ENCODE peak calls at places on chromosomes 11 and 22, in ten cellular contexts. One of them, this sample, is unnamed.

GRCh38 chr11:68890490-68891231 is 13.0 kb downstream of the MRPL21 start:
- DNase-seq in ovary: no peak
- DNase-seq in heart right ventricle: peak; percentile 88
- DNase-seq in brain microvascular endothelial cell: peak; percentile 94
- DNase-seq in neuronal stem cell: no peak
- DNase-seq in mesenchymal stem cell: no peak
- DNase-seq in prostate gland: peak; percentile 94
- DNase-seq in fibroblast of lung: peak; percentile 87
- DNase-seq in right cardiac atrium: peak; percentile 95
- DNase-seq in sigmoid colon: peak; percentile 92
- DNase-seq in this sample: no peak

GRCh38 chr11:122813176-122813917 is 25.0 kb upstream of the CRTAM start:
- DNase-seq in ovary: no peak
- DNase-seq in heart right ventricle: no peak
- DNase-seq in brain microvascular endothelial cell: no peak
- DNase-seq in neuronal stem cell: no peak
- DNase-seq in mesenchymal stem cell: no peak
- DNase-seq in prostate gland: no peak
- DNase-seq in fibroblast of lung: no peak
- DNase-seq in right cardiac atrium: no peak
- DNase-seq in sigmoid colon: no peak
- DNase-seq in this sample: no peak

GRCh38 chr22:30038219-30038618 is 42.0 kb upstream of the HORMAD2 start:
- DNase-seq in ovary: no peak
- DNase-seq in heart right ventricle: no peak
- DNase-seq in brain microvascular endothelial cell: peak; percentile 70
- DNase-seq in neuronal stem cell: no peak
- DNase-seq in mesenchymal stem cell: peak; percentile 32
- DNase-seq in prostate gland: no peak
- DNase-seq in fibroblast of lung: peak; percentile 76
- DNase-seq in right cardiac atrium: peak; percentile 71
- DNase-seq in sigmoid colon: no peak
- DNase-seq in this sample: peak; percentile 32

GRCh38 chr11:97471480-97471879 is 1081.7 kb downstream of the JRKL start:
- DNase-seq in ovary: no peak
- DNase-seq in heart right ventricle: no peak
- DNase-seq in brain microvascular endothelial cell: no peak
- DNase-seq in neuronal stem cell: no peak
- DNase-seq in mesenchymal stem cell: no peak
- DNase-seq in prostate gland: no peak
- DNase-seq in fibroblast of lung: no peak
- DNase-seq in right cardiac atrium: no peak
- DNase-seq in sigmoid colon: no peak
- DNase-seq in this sample: no peak

GRCh38 chr22:17271711-17272451 is 52.6 kb upstream of the ADA2 start:
- DNase-seq in ovary: no peak
- DNase-seq in heart right ventricle: no peak
- DNase-seq in brain microvascular endothelial cell: no peak
- DNase-seq in neuronal stem cell: no peak
- DNase-seq in mesenchymal stem cell: no peak
- DNase-seq in prostate gland: no peak
- DNase-seq in fibroblast of lung: no peak
- DNase-seq in right cardiac atrium: no peak
- DNase-seq in sigmoid colon: peak; percentile 38
- DNase-seq in this sample: no peak

GRCh38 chr22:19669570-19669969 is 44.7 kb upstream of the SEPTIN5 start:
- DNase-seq in ovary: no peak
- DNase-seq in heart right ventricle: peak; percentile 58
- DNase-seq in brain microvascular endothelial cell: no peak
- DNase-seq in neuronal stem cell: no peak
- DNase-seq in mesenchymal stem cell: no peak
- DNase-seq in prostate gland: no peak
- DNase-seq in fibroblast of lung: no peak
- DNase-seq in right cardiac atrium: no peak
- DNase-seq in sigmoid colon: no peak
- DNase-seq in this sample: no peak

GRCh38 chr11:87019582-87020271 is 18.0 kb upstream of the TMEM135 start:
- DNase-seq in ovary: no peak
- DNase-seq in heart right ventricle: no peak
- DNase-seq in brain microvascular endothelial cell: no peak
- DNase-seq in neuronal stem cell: no peak
- DNase-seq in mesenchymal stem cell: peak; percentile 34
- DNase-seq in prostate gland: no peak
- DNase-seq in fibroblast of lung: no peak
- DNase-seq in right cardiac atrium: no peak
- DNase-seq in sigmoid colon: no peak
- DNase-seq in this sample: no peak

GRCh38 chr22:43088616-43088978 is 594 bp downstream of the TTLL1 start:
- DNase-seq in ovary: no peak
- DNase-seq in heart right ventricle: no peak
- DNase-seq in brain microvascular endothelial cell: no peak
- DNase-seq in neuronal stem cell: no peak
- DNase-seq in mesenchymal stem cell: no peak
- DNase-seq in prostate gland: no peak
- DNase-seq in fibroblast of lung: no peak
- DNase-seq in right cardiac atrium: no peak
- DNase-seq in sigmoid colon: no peak
- DNase-seq in this sample: no peak

GRCh38 chr11:89205378-89205777 is 27.7 kb downstream of the TYR start:
- DNase-seq in ovary: no peak
- DNase-seq in heart right ventricle: no peak
- DNase-seq in brain microvascular endothelial cell: no peak
- DNase-seq in neuronal stem cell: no peak
- DNase-seq in mesenchymal stem cell: no peak
- DNase-seq in prostate gland: no peak
- DNase-seq in fibroblast of lung: no peak
- DNase-seq in right cardiac atrium: no peak
- DNase-seq in sigmoid colon: no peak
- DNase-seq in this sample: no peak

GRCh38 chr22:38345782-38346181 is 28.5 kb upstream of the CSNK1E start:
- DNase-seq in ovary: no peak
- DNase-seq in heart right ventricle: no peak
- DNase-seq in brain microvascular endothelial cell: no peak
- DNase-seq in neuronal stem cell: no peak
- DNase-seq in mesenchymal stem cell: no peak
- DNase-seq in prostate gland: peak; percentile 3
- DNase-seq in fibroblast of lung: no peak
- DNase-seq in right cardiac atrium: no peak
- DNase-seq in sigmoid colon: peak; percentile 28
- DNase-seq in this sample: no peak

GRCh38 chr22:38403806-38404205 is 51.2 kb downstream of the KCNJ4 start:
- DNase-seq in ovary: no peak
- DNase-seq in heart right ventricle: no peak
- DNase-seq in brain microvascular endothelial cell: no peak
- DNase-seq in neuronal stem cell: no peak
- DNase-seq in mesenchymal stem cell: no peak
- DNase-seq in prostate gland: no peak
- DNase-seq in fibroblast of lung: peak; percentile 80
- DNase-seq in right cardiac atrium: no peak
- DNase-seq in sigmoid colon: no peak
- DNase-seq in this sample: no peak

GRCh38 chr11:34637303-34637702 is 16.4 kb downstream of the EHF start:
- DNase-seq in ovary: no peak
- DNase-seq in heart right ventricle: peak; percentile 21
- DNase-seq in brain microvascular endothelial cell: no peak
- DNase-seq in neuronal stem cell: no peak
- DNase-seq in mesenchymal stem cell: no peak
- DNase-seq in prostate gland: peak; percentile 69
- DNase-seq in fibroblast of lung: no peak
- DNase-seq in right cardiac atrium: no peak
- DNase-seq in sigmoid colon: no peak
- DNase-seq in this sample: no peak

GRCh38 chr11:112582366-112582765 is 321.7 kb upstream of the PLET1 start:
- DNase-seq in ovary: no peak
- DNase-seq in heart right ventricle: no peak
- DNase-seq in brain microvascular endothelial cell: no peak
- DNase-seq in neuronal stem cell: no peak
- DNase-seq in mesenchymal stem cell: no peak
- DNase-seq in prostate gland: no peak
- DNase-seq in fibroblast of lung: no peak
- DNase-seq in right cardiac atrium: no peak
- DNase-seq in sigmoid colon: no peak
- DNase-seq in this sample: no peak

GRCh38 chr11:116579857-116580727 is 192.7 kb downstream of the BUD13 start:
- DNase-seq in ovary: no peak
- DNase-seq in heart right ventricle: no peak
- DNase-seq in brain microvascular endothelial cell: no peak
- DNase-seq in neuronal stem cell: peak; percentile 12
- DNase-seq in mesenchymal stem cell: no peak
- DNase-seq in prostate gland: no peak
- DNase-seq in fibroblast of lung: no peak
- DNase-seq in right cardiac atrium: no peak
- DNase-seq in sigmoid colon: no peak
- DNase-seq in this sample: peak; percentile 17

GRCh38 chr11:7688238-7688826 is 15.0 kb upstream of the CYB5R2 start:
- DNase-seq in ovary: no peak
- DNase-seq in heart right ventricle: no peak
- DNase-seq in brain microvascular endothelial cell: no peak
- DNase-seq in neuronal stem cell: no peak
- DNase-seq in mesenchymal stem cell: peak; percentile 51
- DNase-seq in prostate gland: no peak
- DNase-seq in fibroblast of lung: peak; percentile 13
- DNase-seq in right cardiac atrium: no peak
- DNase-seq in sigmoid colon: no peak
- DNase-seq in this sample: peak; percentile 35

GRCh38 chr11:1516273-1517067 is 29.9 kb upstream of the MOB2 start:
- DNase-seq in ovary: no peak
- DNase-seq in heart right ventricle: no peak
- DNase-seq in brain microvascular endothelial cell: peak; percentile 33
- DNase-seq in neuronal stem cell: no peak
- DNase-seq in mesenchymal stem cell: peak; percentile 8
- DNase-seq in prostate gland: no peak
- DNase-seq in fibroblast of lung: peak; percentile 78
- DNase-seq in right cardiac atrium: peak; percentile 24
- DNase-seq in sigmoid colon: no peak
- DNase-seq in this sample: no peak

GRCh38 chr11:92596596-92597317 is 372.1 kb downstream of the FAT3 start:
- DNase-seq in ovary: no peak
- DNase-seq in heart right ventricle: no peak
- DNase-seq in brain microvascular endothelial cell: peak; percentile 32
- DNase-seq in neuronal stem cell: no peak
- DNase-seq in mesenchymal stem cell: no peak
- DNase-seq in prostate gland: no peak
- DNase-seq in fibroblast of lung: peak; percentile 63
- DNase-seq in right cardiac atrium: no peak
- DNase-seq in sigmoid colon: no peak
- DNase-seq in this sample: no peak

GRCh38 chr22:41915783-41916493 is 1.1 kb upstream of the SHISA8 start:
- DNase-seq in ovary: no peak
- DNase-seq in heart right ventricle: no peak
- DNase-seq in brain microvascular endothelial cell: no peak
- DNase-seq in neuronal stem cell: no peak
- DNase-seq in mesenchymal stem cell: no peak
- DNase-seq in prostate gland: no peak
- DNase-seq in fibroblast of lung: no peak
- DNase-seq in right cardiac atrium: no peak
- DNase-seq in sigmoid colon: no peak
- DNase-seq in this sample: no peak
- H3K27me3 ChIP-seq in ovary: peaks cover 4% of the 10 kb centered on the region
- H3K27me3 ChIP-seq in heart right ventricle: peaks cover 97% of the 10 kb centered on the region
- H3K27me3 ChIP-seq in brain microvascular endothelial cell: peaks cover 54% of the 10 kb centered on the region
- H3K27me3 ChIP-seq in neuronal stem cell: peaks cover 100% of the 10 kb centered on the region
- H3K27me3 ChIP-seq in mesenchymal stem cell: peaks cover 54% of the 10 kb centered on the region
- H3K27me3 ChIP-seq in prostate gland: peaks cover 23% of the 10 kb centered on the region
- H3K27me3 ChIP-seq in fibroblast of lung: peaks cover 48% of the 10 kb centered on the region
- H3K27me3 ChIP-seq in right cardiac atrium: no peaks in the 10 kb centered on the region
- H3K27me3 ChIP-seq in sigmoid colon: peaks cover 96% of the 10 kb centered on the region
- H3K27me3 ChIP-seq in this sample: peaks cover 4% of the 10 kb centered on the region

GRCh38 chr11:73095613-73096012 is 46.5 kb downstream of the FCHSD2 start:
- DNase-seq in ovary: no peak
- DNase-seq in heart right ventricle: no peak
- DNase-seq in brain microvascular endothelial cell: peak; percentile 16
- DNase-seq in neuronal stem cell: no peak
- DNase-seq in mesenchymal stem cell: no peak
- DNase-seq in prostate gland: peak; percentile 10
- DNase-seq in fibroblast of lung: no peak
- DNase-seq in right cardiac atrium: peak; percentile 43
- DNase-seq in sigmoid colon: no peak
- DNase-seq in this sample: no peak

GRCh38 chr11:73100578-73100977 is 41.5 kb downstream of the FCHSD2 start:
- DNase-seq in ovary: no peak
- DNase-seq in heart right ventricle: no peak
- DNase-seq in brain microvascular endothelial cell: no peak
- DNase-seq in neuronal stem cell: no peak
- DNase-seq in mesenchymal stem cell: no peak
- DNase-seq in prostate gland: no peak
- DNase-seq in fibroblast of lung: no peak
- DNase-seq in right cardiac atrium: no peak
- DNase-seq in sigmoid colon: no peak
- DNase-seq in this sample: no peak

GRCh38 chr11:73099512-73100266 is 42.4 kb downstream of the FCHSD2 start:
- DNase-seq in ovary: no peak
- DNase-seq in heart right ventricle: no peak
- DNase-seq in brain microvascular endothelial cell: no peak
- DNase-seq in neuronal stem cell: no peak
- DNase-seq in mesenchymal stem cell: no peak
- DNase-seq in prostate gland: no peak
- DNase-seq in fibroblast of lung: no peak
- DNase-seq in right cardiac atrium: no peak
- DNase-seq in sigmoid colon: no peak
- DNase-seq in this sample: no peak
- H3K4me3 ChIP-seq in ovary: no peak overlapping the region
- H3K4me3 ChIP-seq in heart right ventricle: no peak overlapping the region
- H3K4me3 ChIP-seq in brain microvascular endothelial cell: no peak overlapping the region
- H3K4me3 ChIP-seq in neuronal stem cell: no peak overlapping the region
- H3K4me3 ChIP-seq in mesenchymal stem cell: no peak overlapping the region
- H3K4me3 ChIP-seq in prostate gland: no peak overlapping the region
- H3K4me3 ChIP-seq in fibroblast of lung: no peak overlapping the region
- H3K4me3 ChIP-seq in right cardiac atrium: no peak overlapping the region
- H3K4me3 ChIP-seq in sigmoid colon: no peak overlapping the region
- H3K4me3 ChIP-seq in this sample: no peak overlapping the region

DNA sequence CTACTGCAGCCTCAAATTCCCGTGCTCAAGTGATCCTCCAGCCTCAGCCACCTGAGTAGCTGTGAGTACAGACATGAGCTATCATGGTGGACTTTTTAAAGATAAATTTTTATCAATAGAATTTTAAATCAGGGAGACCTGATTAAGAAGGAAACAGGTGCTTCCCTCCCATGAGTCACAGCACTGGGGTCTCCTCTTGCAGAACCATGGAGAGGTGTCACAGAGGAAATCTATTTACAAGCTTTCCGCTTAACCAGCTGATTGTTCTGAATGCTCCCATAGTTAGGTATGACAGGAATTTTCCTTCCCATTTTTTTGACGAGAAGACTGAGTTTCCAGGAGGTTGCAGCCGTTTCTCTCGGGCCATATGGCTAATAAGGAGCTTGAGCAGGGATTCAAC is 516.1 kb downstream of the MIAT start:
- DNase-seq in ovary: no peak
- DNase-seq in heart right ventricle: no peak
- DNase-seq in brain microvascular endothelial cell: no peak
- DNase-seq in neuronal stem cell: no peak
- DNase-seq in mesenchymal stem cell: no peak
- DNase-seq in prostate gland: no peak
- DNase-seq in fibroblast of lung: no peak
- DNase-seq in right cardiac atrium: no peak
- DNase-seq in sigmoid colon: no peak
- DNase-seq in this sample: no peak
- H3K27me3 ChIP-seq in ovary: no peaks in the 10 kb centered on the region
- H3K27me3 ChIP-seq in heart right ventricle: peaks cover 44% of the 10 kb centered on the region
- H3K27me3 ChIP-seq in brain microvascular endothelial cell: no peaks in the 10 kb centered on the region
- H3K27me3 ChIP-seq in neuronal stem cell: peaks cover 5% of the 10 kb centered on the region
- H3K27me3 ChIP-seq in mesenchymal stem cell: no peaks in the 10 kb centered on the region
- H3K27me3 ChIP-seq in prostate gland: no peaks in the 10 kb centered on the region
- H3K27me3 ChIP-seq in fibroblast of lung: peaks cover 6% of the 10 kb centered on the region
- H3K27me3 ChIP-seq in right cardiac atrium: no peaks in the 10 kb centered on the region
- H3K27me3 ChIP-seq in sigmoid colon: no peaks in the 10 kb centered on the region
- H3K27me3 ChIP-seq in this sample: no peaks in the 10 kb centered on the region

GRCh38 chr11:70313945-70314344 is 43.5 kb downstream of the PPFIA1 start:
- DNase-seq in ovary: no peak
- DNase-seq in heart right ventricle: no peak
- DNase-seq in brain microvascular endothelial cell: no peak
- DNase-seq in neuronal stem cell: no peak
- DNase-seq in mesenchymal stem cell: no peak
- DNase-seq in prostate gland: no peak
- DNase-seq in fibroblast of lung: no peak
- DNase-seq in right cardiac atrium: no peak
- DNase-seq in sigmoid colon: no peak
- DNase-seq in this sample: no peak
- H3K4me3 ChIP-seq in ovary: no peak overlapping the region
- H3K4me3 ChIP-seq in heart right ventricle: no peak overlapping the region
- H3K4me3 ChIP-seq in brain microvascular endothelial cell: no peak overlapping the region
- H3K4me3 ChIP-seq in neuronal stem cell: no peak overlapping the region
- H3K4me3 ChIP-seq in mesenchymal stem cell: no peak overlapping the region
- H3K4me3 ChIP-seq in prostate gland: no peak overlapping the region
- H3K4me3 ChIP-seq in fibroblast of lung: no peak overlapping the region
- H3K4me3 ChIP-seq in right cardiac atrium: no peak overlapping the region
- H3K4me3 ChIP-seq in sigmoid colon: no peak overlapping the region
- H3K4me3 ChIP-seq in this sample: no peak overlapping the region